ENCODE peak calls at places on chromosomes 3 and 15, in eight cellular contexts. F is mammary epithelial cell, I is uterus, V is spleen, R is H7, C is A673, K is keratinocyte, X is ovary. H is an unnamed sample. For H3K27me3 and H3K36me3, the result is how much of the 10 kb centered on the place peaks cover.

GRCh38 chr3:195237981-195238625 is 32.9 kb downstream of the XXYLT1 start:
- DNase-seq in X (peak), R (peak), F (peak), C (no peak), V (peak), I (peak), K (no peak), H (peak)

GRCh38 chr3:119149484-119149883 is 3.5 kb downstream of the TEX55 start:
- DNase-seq in F (peak), I (no peak), K (no peak), X (no peak), V (no peak), C (no peak), R (no peak), H (no peak)

GRCh38 chr3:65483475-65483874 is 555.2 kb downstream of the MAGI1 start:
- DNase-seq in F (peak), X (peak), R (no peak), C (no peak), I (peak), V (peak), K (no peak), H (peak)

GRCh38 chr3:35651456-35651855 is 12.1 kb downstream of the ARPP21 start:
- DNase-seq in K (no peak), C (no peak), F (no peak), R (no peak), V (no peak), X (no peak), I (no peak), H (no peak)

GRCh38 chr3:117483839-117484238 is 774.3 kb downstream of the TUSC7 start:
- DNase-seq in K (no peak), C (no peak), I (no peak), R (no peak), X (no peak), V (no peak), F (no peak), H (no peak)

GRCh38 chr3:49389297-49389696 is 22.5 kb downstream of the RHOA start:
- DNase-seq in V (no peak), I (no peak), K (no peak), C (no peak), F (no peak), X (no peak), R (no peak), H (no peak)

GRCh38 chr3:28328188-28329151 is 20.1 kb upstream of the ZCWPW2 start:
- DNase-seq in X (no peak), F (no peak), R (no peak), V (no peak), I (no peak), K (no peak), C (peak), H (no peak)

GRCh38 chr3:158094235-158094916 is 11.8 kb downstream of the SHOX2 start:
- DNase-seq in C (no peak), X (no peak), K (no peak), V (peak), I (no peak), F (no peak), R (peak), H (no peak)

GRCh38 chr15:98714906-98715305 is 66.6 kb downstream of the IGF1R start:
- DNase-seq in F (no peak), X (no peak), K (no peak), C (no peak), R (no peak), V (no peak), I (no peak), H (no peak)

GRCh38 chr3:124363451-124363850 is 366.8 kb upstream of the UMPS start:
- DNase-seq in K (no peak), R (no peak), C (peak), F (peak), X (no peak), I (peak), V (no peak), H (no peak)

GRCh38 chr3:52986938-52987337 is 58.9 kb downstream of the SFMBT1 start:
- DNase-seq in R (no peak), C (peak), F (no peak), K (no peak), X (no peak), V (no peak), I (no peak), H (no peak)

GRCh38 chr3:188890572-188891270 is 281.1 kb upstream of the TPRG1 start:
- DNase-seq in I (no peak), X (no peak), R (no peak), K (no peak), V (no peak), F (no peak), C (peak), H (no peak)

GRCh38 chr3:122322095-122323075 is 2.7 kb upstream of the CSTA start:
- DNase-seq in V (no peak), X (no peak), C (no peak), R (no peak), F (no peak), K (no peak), I (no peak), H (no peak)

GRCh38 chr3:190534986-190535385 is 21.1 kb downstream of the IL1RAP start:
- DNase-seq in F (peak), C (no peak), I (no peak), V (no peak), K (no peak), X (no peak), R (no peak), H (no peak)

GRCh38 chr3:196684548-196685407 is 27.3 kb downstream of the CEP19 start:
- DNase-seq in R (peak), X (peak), I (peak), F (peak), K (no peak), C (peak), V (peak), H (peak)

GRCh38 chr15:70096215-70096974 is 1.3 kb downstream of the TLE3 start:
- DNase-seq in F (peak), I (peak), X (peak), V (peak), C (peak), R (peak), K (no peak), H (peak)

GRCh38 chr3:157786216-157786615 is 283.0 kb upstream of the VEPH1 start:
- DNase-seq in R (no peak), C (no peak), X (no peak), I (no peak), V (no peak), K (peak), F (peak), H (no peak)

GRCh38 chr3:94513600-94513999 is 450.7 kb downstream of the NSUN3 start:
- DNase-seq in I (no peak), F (no peak), C (no peak), R (no peak), V (no peak), X (no peak), K (no peak), H (no peak)

GRCh38 chr3:68880632-68881031 is 51.7 kb downstream of the TAFA4 start:
- DNase-seq in K (no peak), R (no peak), V (no peak), F (no peak), C (no peak), I (no peak), X (no peak), H (no peak)

GRCh38 chr15:89442671-89443307 is 53.6 kb downstream of the RHCG start:
- DNase-seq in I (no peak), V (no peak), F (no peak), C (peak), K (no peak), R (peak), X (no peak), H (no peak)
- H3K27me3 ChIP-seq in I (under half), V (under half), F (under half), C (under half), K (under half), R (under half), X (under half), H (under half)

DNA sequence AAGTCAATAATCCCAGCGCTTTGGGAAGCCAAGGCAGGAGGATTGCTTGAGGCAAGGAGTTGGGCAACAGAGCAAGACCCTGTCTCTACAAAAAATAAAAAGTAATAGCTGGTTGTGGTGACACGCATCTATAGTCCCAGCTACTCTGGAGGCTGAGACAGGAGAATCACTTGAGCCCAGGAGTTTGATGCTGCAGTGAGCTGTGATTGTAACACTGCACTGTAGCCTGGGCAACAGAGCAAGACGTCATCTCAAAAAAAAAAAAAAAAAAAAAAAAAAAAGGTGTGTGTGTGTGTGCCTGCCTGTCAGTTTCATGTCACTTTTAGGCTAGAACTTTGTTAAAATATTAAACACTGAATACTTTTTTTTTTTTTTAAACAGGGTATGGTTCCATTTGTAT is 28.4 kb downstream of the DNAJC19 start:
- DNase-seq in V (no peak), R (no peak), C (no peak), I (no peak), F (no peak), K (no peak), X (no peak), H (no peak)
- H3K36me3 ChIP-seq in V (half or more), R (under half), C (half or more), I (under half), F (half or more), K (under half), X (under half), H (under half)

DNA sequence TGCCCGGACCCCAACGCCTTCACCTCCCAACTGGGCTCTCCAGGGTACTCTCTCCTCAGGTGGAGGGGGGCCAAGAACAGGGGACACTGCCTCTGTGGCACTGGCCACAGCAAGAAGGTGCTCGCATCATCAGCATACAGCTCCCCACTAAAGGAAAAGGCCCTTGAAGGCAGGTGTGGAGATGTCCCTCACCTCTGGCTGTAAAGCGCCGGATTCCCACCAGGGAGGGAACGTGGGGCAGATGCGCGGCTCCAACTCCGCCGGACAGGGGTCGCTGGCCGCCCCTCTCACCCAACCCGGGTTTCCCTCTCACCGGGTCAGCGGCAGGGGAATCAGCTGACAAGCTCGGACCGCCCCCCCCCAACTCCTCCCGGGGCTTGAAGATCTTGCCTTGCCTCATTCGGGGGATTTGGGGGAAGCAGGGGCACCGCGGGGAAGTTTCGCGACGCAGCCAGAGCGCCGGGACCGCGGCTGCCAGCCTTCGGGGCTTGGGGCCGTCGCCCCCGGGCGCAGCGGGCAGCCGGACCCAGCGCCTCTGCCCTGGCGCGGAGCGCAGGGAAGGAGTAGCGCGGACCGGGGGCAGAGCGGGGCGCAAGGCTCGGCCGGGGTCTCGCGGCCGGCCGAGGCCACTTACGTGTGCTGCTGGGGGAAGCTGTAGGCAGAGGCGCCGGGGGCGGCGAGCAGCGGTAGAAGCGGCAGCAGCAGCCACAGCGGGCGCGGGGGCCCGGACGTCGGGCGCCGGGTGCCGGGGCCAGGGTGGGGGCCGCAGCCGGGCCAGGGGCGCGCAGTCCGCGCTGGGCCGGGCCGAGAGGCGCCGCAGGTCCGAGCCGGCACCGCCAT is 630 bp downstream of the CACNA2D2 start:
- DNase-seq in V (no peak), R (peak), I (no peak), K (no peak), X (peak), F (no peak), C (no peak), H (no peak)
- H3K27me3 ChIP-seq in V (under half), R (under half), I (under half), K (under half), X (under half), F (under half), C (under half), H (under half)

GRCh38 chr3:132650153-132650552 is 9.5 kb downstream of the ACAD11 start:
- DNase-seq in I (no peak), X (no peak), C (no peak), V (no peak), R (no peak), K (no peak), F (no peak), H (no peak)

GRCh38 chr3:132655471-132655870 is 4.1 kb downstream of the ACAD11 start:
- DNase-seq in I (no peak), V (no peak), F (no peak), R (no peak), X (no peak), C (no peak), K (no peak), H (no peak)

GRCh38 chr3:132654190-132654589 is 5.4 kb downstream of the ACAD11 start:
- DNase-seq in C (no peak), V (no peak), F (no peak), X (no peak), K (no peak), I (no peak), R (no peak), H (no peak)

GRCh38 chr3:132657869-132658747 is 1.5 kb downstream of the ACAD11 start:
- DNase-seq in F (no peak), X (no peak), I (no peak), K (no peak), V (no peak), C (no peak), R (no peak), H (no peak)

DNA sequence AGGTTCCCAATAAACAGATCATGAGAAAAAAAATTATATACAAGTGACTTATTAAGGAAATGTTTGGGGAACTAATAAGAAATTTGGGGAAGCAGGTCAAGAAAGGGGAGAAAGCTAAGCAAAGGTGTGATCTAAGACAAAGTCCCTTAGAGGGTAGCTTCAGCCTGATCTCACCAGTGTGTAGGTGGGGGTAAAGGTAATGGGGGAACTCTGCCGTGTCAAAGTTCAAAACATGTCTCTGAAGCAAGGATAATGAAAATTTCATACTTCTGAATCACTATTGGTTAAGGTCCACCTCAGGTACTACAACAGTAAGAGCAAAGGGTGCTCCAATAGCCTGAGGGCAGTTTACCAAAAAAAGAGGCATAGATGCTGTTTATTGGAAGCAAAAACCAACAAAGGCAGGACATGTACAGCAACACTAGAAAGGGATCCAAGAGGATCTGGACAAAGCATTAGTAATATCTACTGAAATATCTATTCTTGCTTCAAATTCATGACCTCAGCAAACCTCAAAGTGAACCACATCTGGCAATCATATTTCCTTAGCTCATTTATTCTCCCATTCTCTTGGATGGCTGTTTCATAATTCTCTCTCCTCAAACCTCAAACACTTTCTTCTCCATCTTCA is 6.9 kb downstream of the ACAD11 start:
- DNase-seq in F (peak), C (no peak), I (no peak), V (no peak), X (no peak), K (no peak), R (no peak), H (no peak)
- H3K36me3 ChIP-seq in F (under half), C (under half), I (under half), V (under half), X (under half), K (under half), R (under half), H (under half)

GRCh38 chr3:23117856-23118255 is 85.3 kb upstream of the UBE2E2 start:
- DNase-seq in C (no peak), R (no peak), V (no peak), K (no peak), I (no peak), X (no peak), F (no peak), H (no peak)
- H3K27me3 ChIP-seq in C (under half), R (under half), V (under half), K (under half), I (under half), X (under half), F (under half), H (under half)

GRCh38 chr3:50395070-50395860 is 35.9 kb upstream of the TMEM115 start:
- DNase-seq in R (no peak), F (no peak), C (no peak), I (no peak), K (no peak), V (no peak), X (no peak), H (no peak)
- H3K36me3 ChIP-seq in R (under half), F (under half), C (under half), I (under half), K (under half), V (under half), X (under half), H (under half)

DNA sequence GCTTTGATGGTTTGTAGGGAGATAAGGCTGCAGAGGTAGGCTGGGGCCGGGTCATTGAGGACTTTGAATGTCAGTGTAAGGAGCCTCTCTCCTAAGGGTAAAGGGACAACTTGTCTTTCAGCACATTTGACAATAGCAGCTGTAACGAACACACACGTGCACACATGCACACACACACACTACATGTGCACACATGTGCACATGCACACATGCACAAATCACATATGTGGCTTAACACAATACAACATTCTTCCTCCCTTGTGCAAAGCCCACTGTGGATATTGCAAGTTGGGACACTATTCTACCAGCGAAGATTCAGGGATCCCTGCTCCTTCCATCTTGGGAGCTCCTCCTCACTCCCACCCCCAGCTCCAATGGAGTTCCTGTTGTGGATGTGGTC is 1.1 kb upstream of the CFAP100 start:
- DNase-seq in I (no peak), F (no peak), K (no peak), R (no peak), V (no peak), C (no peak), X (no peak), H (no peak)
- H3K27me3 ChIP-seq in I (under half), F (under half), K (half or more), R (under half), V (under half), C (under half), X (under half), H (under half)